ENCODE peak calls at places on chromosomes 16 and 17, in ten cellular contexts. B is left ventricle myocardium inferior; M is neuronal stem cell; P is mammary epithelial cell; O is CD8-positive, alpha-beta memory T cell; N is tibial artery; K is OCI-LY7; G is PC-3; C is breast epithelium; Q is IMR-90. T is an unnamed sample. For H3K4me1, the result is how much of the 10 kb centered on the place peaks cover.

GRCh38 chr16:24609740-24610420 is 70.5 kb downstream of the RBBP6 start:
- DNase-seq in B (peak), M (peak), P (peak), O (no peak), N (peak), K (no peak), G (no peak), C (peak), Q (peak), T (no peak)

GRCh38 chr17:46875849-46876352 is 24.5 kb downstream of the WNT9B start:
- DNase-seq in B (no peak), M (no peak), P (no peak), O (no peak), N (no peak), K (peak), G (no peak), C (no peak), Q (no peak), T (no peak)

GRCh38 chr16:65967376-65967775 is 399.1 kb upstream of the CDH5 start:
- DNase-seq in B (no peak), M (no peak), P (no peak), O (no peak), N (no peak), K (no peak), G (peak), C (no peak), Q (peak), T (no peak)

GRCh38 chr17:61583242-61583641 is 7.8 kb downstream of the NACA2 start:
- DNase-seq in B (no peak), M (no peak), P (peak), O (no peak), N (no peak), K (peak), G (peak), C (no peak), Q (peak), T (no peak)

GRCh38 chr16:70750893-70751467 is 50.0 kb downstream of the VAC14 start:
- DNase-seq in B (peak), M (no peak), P (no peak), O (no peak), N (peak), K (no peak), G (no peak), C (no peak), Q (peak), T (peak)

GRCh38 chr16:56807011-56807675 is 57.9 kb upstream of the SLC12A3 start:
- DNase-seq in B (no peak), M (no peak), P (no peak), O (no peak), N (no peak), K (no peak), G (peak), C (no peak), Q (peak), T (no peak)

GRCh38 chr17:44797809-44798208 is 32.3 kb downstream of the GJC1 start:
- DNase-seq in B (no peak), M (no peak), P (no peak), O (no peak), N (no peak), K (no peak), G (no peak), C (no peak), Q (peak), T (no peak)

GRCh38 chr17:34709108-34709779 is 129.9 kb downstream of the TMEM132E start:
- DNase-seq in B (no peak), M (no peak), P (no peak), O (no peak), N (no peak), K (no peak), G (no peak), C (no peak), Q (no peak), T (peak)

GRCh38 chr17:52986056-52986662 is 827.6 kb upstream of the CA10 start:
- DNase-seq in B (no peak), M (no peak), P (no peak), O (no peak), N (no peak), K (no peak), G (no peak), C (no peak), Q (no peak), T (no peak)

GRCh38 chr16:58336332-58337089 is 41.7 kb upstream of the PRSS54 start:
- DNase-seq in B (peak), M (peak), P (peak), O (peak), N (peak), K (peak), G (peak), C (peak), Q (peak), T (peak)

GRCh38 chr16:25413962-25414361 is 156.3 kb upstream of the ZKSCAN2 start:
- DNase-seq in B (no peak), M (no peak), P (peak), O (no peak), N (no peak), K (no peak), G (peak), C (no peak), Q (no peak), T (no peak)

GRCh38 chr17:31566992-31567373 is 175.5 kb downstream of the RAB11FIP4 start:
- DNase-seq in B (no peak), M (no peak), P (no peak), O (no peak), N (no peak), K (no peak), G (no peak), C (no peak), Q (no peak), T (no peak)
- H3K4me1 ChIP-seq in B (half or more), M (under half), P (under half), O (under half), N (under half), K (under half), G (under half), C (under half), Q (under half), T (half or more)

DNA sequence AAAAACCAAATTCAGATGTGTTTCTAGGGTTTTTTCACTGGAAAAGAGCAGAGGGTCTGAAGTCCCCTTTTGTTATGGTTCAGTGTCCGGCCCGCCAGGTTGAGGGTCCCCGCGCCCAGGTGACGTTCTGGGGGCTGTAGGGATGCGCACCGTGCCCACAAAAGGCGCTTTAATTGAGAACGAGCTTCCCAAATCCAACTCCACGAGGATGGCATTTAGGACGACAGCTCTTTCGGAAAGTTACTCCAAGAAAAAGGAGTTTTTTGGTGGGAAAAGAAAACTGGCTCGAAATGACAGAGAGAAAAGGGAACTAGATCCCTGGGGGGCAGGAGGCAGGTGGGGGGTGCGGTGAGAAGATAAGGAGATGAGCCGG is 15.9 kb upstream of the ZFHX3 start:
- DNase-seq in B (no peak), M (peak), P (no peak), O (no peak), N (no peak), K (no peak), G (no peak), C (no peak), Q (no peak), T (no peak)
- H3K4me1 ChIP-seq in B (half or more), M (under half), P (under half), O (under half), N (under half), K (under half), G (under half), C (under half), Q (under half), T (half or more)

GRCh38 chr16:85552980-85553435 is 60.1 kb upstream of the GSE1 start:
- DNase-seq in B (no peak), M (no peak), P (no peak), O (no peak), N (no peak), K (no peak), G (no peak), C (no peak), Q (no peak), T (no peak)

GRCh38 chr16:85548375-85548774 is 64.7 kb upstream of the GSE1 start:
- DNase-seq in B (no peak), M (no peak), P (no peak), O (no peak), N (no peak), K (no peak), G (no peak), C (no peak), Q (no peak), T (no peak)

GRCh38 chr16:85551319-85551978 is 61.7 kb upstream of the GSE1 start:
- DNase-seq in B (no peak), M (no peak), P (no peak), O (peak), N (no peak), K (no peak), G (no peak), C (no peak), Q (no peak), T (no peak)

GRCh38 chr16:85549766-85550421 is 63.2 kb upstream of the GSE1 start:
- DNase-seq in B (no peak), M (no peak), P (no peak), O (no peak), N (no peak), K (no peak), G (no peak), C (no peak), Q (no peak), T (no peak)

DNA sequence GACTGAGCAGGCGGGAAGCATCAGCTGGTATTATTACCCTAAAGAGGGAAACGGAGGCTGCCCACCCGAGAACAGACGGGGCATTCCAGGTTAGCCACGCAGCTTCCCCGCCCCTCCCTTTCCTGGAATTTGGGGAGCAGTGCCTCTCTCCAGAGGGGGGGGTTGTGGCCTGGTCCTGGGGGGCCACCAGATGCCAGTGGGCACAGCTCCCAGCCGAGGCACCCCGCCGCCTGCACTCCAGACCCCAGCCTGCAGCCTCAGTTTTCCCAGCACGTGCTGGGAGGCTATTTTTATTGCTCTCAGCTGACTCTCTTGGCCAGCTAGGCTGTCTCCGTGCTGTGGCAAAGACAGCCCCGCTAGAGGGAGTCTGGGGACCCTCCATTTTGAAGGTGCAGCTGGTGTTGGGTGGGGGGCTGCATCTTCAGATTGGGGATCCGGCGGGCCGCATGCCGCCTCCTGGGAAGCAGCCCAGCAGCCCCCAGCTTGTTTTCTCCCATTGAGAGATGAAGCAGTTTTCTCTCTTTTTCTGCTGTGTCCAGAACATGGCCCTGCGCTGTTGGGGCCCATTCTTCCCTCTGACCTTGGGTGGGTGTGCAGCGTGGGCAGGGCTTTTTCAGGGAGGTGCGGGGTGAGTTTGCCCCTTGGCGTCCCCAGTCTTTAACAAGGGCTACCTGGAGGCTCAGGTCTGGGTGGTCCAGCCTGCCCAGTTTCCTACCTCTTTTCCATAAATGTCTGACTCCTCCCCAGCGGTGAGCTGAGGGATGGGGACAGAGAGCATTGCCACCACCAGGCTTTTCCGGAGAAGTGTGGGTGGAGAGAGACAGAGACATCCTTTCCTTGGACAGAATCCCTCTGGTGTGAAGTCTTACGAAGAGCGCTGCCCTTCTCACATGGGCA is 62.5 kb upstream of the GSE1 start:
- DNase-seq in B (no peak), M (no peak), P (no peak), O (no peak), N (no peak), K (no peak), G (no peak), C (no peak), Q (no peak), T (no peak)
- H3K4me1 ChIP-seq in B (under half), M (under half), P (under half), O (under half), N (under half), K (under half), G (under half), C (under half), Q (under half), T (under half)

GRCh38 chr17:16488572-16488997 is 3.4 kb downstream of the LRRC75A start:
- DNase-seq in B (no peak), M (no peak), P (no peak), O (no peak), N (no peak), K (peak), G (no peak), C (no peak), Q (no peak), T (no peak)
- H3K4me1 ChIP-seq in B (under half), M (under half), P (under half), O (under half), N (under half), K (under half), G (under half), C (under half), Q (under half), T (under half)

DNA sequence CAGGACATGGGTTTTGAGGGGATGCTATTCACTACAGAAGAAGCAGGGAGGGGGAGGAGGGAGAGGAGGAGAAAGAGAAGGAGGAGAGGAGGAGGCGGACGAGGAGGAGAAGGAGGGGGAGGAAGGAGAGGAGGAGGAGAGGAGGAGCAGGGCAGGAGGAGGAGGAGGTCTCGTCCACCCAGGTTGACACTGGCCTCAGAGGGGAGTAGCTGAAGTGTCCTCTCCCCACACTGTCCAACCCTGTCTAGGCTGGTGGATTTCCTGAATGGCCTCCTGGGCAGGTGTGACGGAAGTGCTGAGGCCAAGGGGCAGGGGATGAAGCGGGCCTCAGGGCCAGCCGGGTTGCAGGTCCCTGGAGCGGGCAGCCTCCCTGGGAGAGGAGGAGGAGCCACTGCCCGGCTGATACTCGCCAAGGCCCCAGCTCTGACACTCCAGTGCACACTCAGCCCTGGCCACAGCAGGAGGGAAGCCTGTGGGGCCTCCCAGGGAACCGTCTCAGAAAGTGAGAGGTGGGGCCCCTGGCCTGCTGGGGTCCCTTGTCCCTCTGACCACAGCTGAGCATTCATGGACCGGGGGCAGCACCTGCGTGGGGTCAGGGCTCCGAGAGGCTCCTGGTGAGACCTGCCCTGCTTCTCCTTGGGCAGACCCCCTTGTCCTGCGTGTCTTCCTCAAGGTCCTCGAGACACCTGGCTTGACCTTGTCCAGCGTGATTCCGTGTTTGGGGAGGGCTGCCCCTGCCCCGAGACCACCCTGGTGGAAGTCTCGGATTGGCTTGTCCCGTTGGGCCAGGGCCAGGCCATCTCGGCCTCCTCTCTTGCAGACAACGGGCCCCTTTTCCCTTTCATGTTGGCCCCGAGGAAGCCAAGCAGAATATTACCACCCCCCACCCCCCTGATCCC is 200.6 kb upstream of the CIBAR2 start:
- DNase-seq in B (no peak), M (no peak), P (no peak), O (no peak), N (no peak), K (peak), G (no peak), C (no peak), Q (no peak), T (no peak)
- H3K4me1 ChIP-seq in B (under half), M (under half), P (under half), O (under half), N (under half), K (half or more), G (under half), C (under half), Q (under half), T (half or more)

GRCh38 chr17:42456223-42457106 is 2.2 kb upstream of the ATP6V0A1 start:
- DNase-seq in B (no peak), M (no peak), P (peak), O (peak), N (no peak), K (peak), G (no peak), C (no peak), Q (peak), T (no peak)
- H3K4me1 ChIP-seq in B (half or more), M (under half), P (under half), O (under half), N (under half), K (half or more), G (under half), C (under half), Q (under half), T (under half)

GRCh38 chr16:71896688-71897368 is 1.5 kb downstream of the IST1 start:
- DNase-seq in B (no peak), M (no peak), P (no peak), O (no peak), N (no peak), K (no peak), G (no peak), C (no peak), Q (no peak), T (no peak)
- H3K4me1 ChIP-seq in B (half or more), M (under half), P (under half), O (half or more), N (under half), K (under half), G (under half), C (under half), Q (under half), T (half or more)

DNA sequence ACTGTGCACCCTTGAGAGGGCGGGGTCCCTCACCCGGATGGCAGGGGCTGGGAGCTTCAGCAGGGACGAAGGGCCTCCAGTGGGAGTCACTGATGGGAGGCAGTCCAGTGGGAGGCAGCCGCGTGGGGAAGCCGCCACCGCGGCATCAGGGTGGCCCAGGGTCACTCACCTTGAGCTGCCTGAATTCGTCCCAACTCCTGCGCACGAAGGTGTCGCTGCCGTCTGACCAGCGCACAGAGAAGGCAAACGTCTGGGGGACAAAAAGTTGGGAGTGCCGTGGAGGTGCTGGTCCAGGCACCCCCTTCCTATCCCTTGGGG is 540 bp downstream of the NOXO1 start:
- DNase-seq in B (no peak), M (no peak), P (no peak), O (no peak), N (no peak), K (no peak), G (no peak), C (no peak), Q (no peak), T (no peak)
- H3K4me1 ChIP-seq in B (under half), M (under half), P (under half), O (under half), N (under half), K (under half), G (under half), C (under half), Q (under half), T (under half)

DNA sequence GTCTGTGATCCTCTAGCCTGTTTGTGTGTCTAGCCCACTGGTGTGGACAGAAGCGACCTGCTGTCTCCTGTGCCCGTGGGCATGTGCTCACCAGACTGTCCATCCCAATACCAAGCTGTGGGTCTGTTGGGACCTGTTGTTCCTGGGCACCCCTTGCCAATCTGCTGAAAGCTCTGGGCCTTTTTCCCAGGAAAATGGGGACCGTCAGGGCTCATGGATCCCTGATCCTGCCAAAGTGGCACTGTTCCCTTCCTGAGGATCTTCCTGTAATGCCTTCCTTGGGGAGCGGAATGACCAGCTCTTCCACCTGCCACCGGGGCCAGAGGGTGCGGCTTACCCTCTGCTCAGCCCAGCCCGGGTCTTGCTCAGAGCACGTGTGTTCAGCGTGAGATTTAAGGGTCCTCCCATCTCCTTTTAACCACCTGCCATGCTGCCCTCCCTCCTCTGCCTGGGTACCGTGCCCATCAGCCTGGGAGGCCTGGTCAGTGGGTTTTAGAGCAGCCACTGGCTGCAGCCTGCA is 59.3 kb downstream of the BAIAP2 start:
- DNase-seq in B (no peak), M (no peak), P (no peak), O (no peak), N (no peak), K (no peak), G (no peak), C (no peak), Q (no peak), T (no peak)
- H3K4me1 ChIP-seq in B (under half), M (half or more), P (half or more), O (half or more), N (under half), K (under half), G (half or more), C (under half), Q (under half), T (under half)